ENCODE peak calls at places on chromosomes 5 and 9, in seven cellular contexts. B is HCT116, M is GM23338, I is neural progenitor cell, T is hepatocyte, F is MM.1S, O is PC-3. Z is an unnamed sample.
A peak's percentile ranks its signal among the peaks of the same experiment; 100 is the strongest.

GRCh38 chr5:103119067-103119764 is 722 bp downstream of the GIN1 start:
- DNase-seq in I (no peak), O (peak; percentile 36), T (no peak), F (peak; percentile 37), M (no peak), B (no peak), Z (peak; percentile 45)

GRCh38 chr5:17282283-17283120 is 65.1 kb downstream of the BASP1 start:
- DNase-seq in M (no peak), B (no peak), I (no peak), F (peak; percentile 82), T (no peak), O (no peak), Z (peak; percentile 5)

GRCh38 chr5:35089688-35090314 is 42.1 kb upstream of the AGXT2 start:
- DNase-seq in I (peak; percentile 73), B (peak; percentile 21), F (peak; percentile 45), T (peak; percentile 74), M (peak; percentile 88), O (peak; percentile 88), Z (peak; percentile 87)

GRCh38 chr5:54049144-54049543 is 261.2 kb downstream of the ARL15 start:
- DNase-seq in I (no peak), M (no peak), F (no peak), B (no peak), O (no peak), T (no peak), Z (peak; percentile 56)

GRCh38 chr5:58201922-58202648 is 257.8 kb downstream of the PLK2 start:
- DNase-seq in O (peak; percentile 5), T (no peak), B (no peak), F (no peak), I (no peak), M (no peak), Z (no peak)

GRCh38 chr9:131682261-131682660 is 57.6 kb downstream of the RAPGEF1 start:
- DNase-seq in F (no peak), M (no peak), O (no peak), T (no peak), I (no peak), B (no peak), Z (no peak)

GRCh38 chr5:1915316-1915715 is 32.6 kb upstream of the IRX4 start:
- DNase-seq in B (no peak), I (no peak), T (no peak), F (no peak), O (no peak), M (no peak), Z (no peak)

GRCh38 chr9:137441289-137441934 is at the start of gene ENTPD8:
- DNase-seq in T (peak; percentile 93), O (peak; percentile 60), M (peak; percentile 92), F (peak; percentile 59), B (no peak), I (peak; percentile 87), Z (peak; percentile 28)

GRCh38 chr9:124537926-124538325 is 30.7 kb upstream of the NR5A1 start:
- DNase-seq in I (no peak), M (no peak), F (no peak), T (no peak), O (no peak), B (no peak), Z (no peak)

GRCh38 chr9:130239741-130240241 is 25.8 kb upstream of the HMCN2 start:
- DNase-seq in I (no peak), O (no peak), T (no peak), B (no peak), M (no peak), F (peak; percentile 27), Z (peak; percentile 34)

GRCh38 chr5:36792560-36793180 is 83.9 kb upstream of the NIPBL start:
- DNase-seq in B (no peak), T (no peak), I (no peak), O (no peak), F (no peak), M (no peak), Z (no peak)

GRCh38 chr9:21968331-21969010 is 25.7 kb downstream of the CDKN2A start:
- DNase-seq in T (peak; percentile 26), B (no peak), F (no peak), O (no peak), I (peak; percentile 73), M (peak; percentile 59), Z (peak; percentile 42)

GRCh38 chr5:142091922-142092321 is 16.7 kb upstream of the NDFIP1 start:
- DNase-seq in F (no peak), B (no peak), T (no peak), M (no peak), O (no peak), I (no peak), Z (no peak)

GRCh38 chr5:142091012-142091411 is 17.6 kb upstream of the NDFIP1 start:
- DNase-seq in T (no peak), I (no peak), B (no peak), O (no peak), F (no peak), M (no peak), Z (no peak)

GRCh38 chr5:142082182-142082781 is 26.3 kb upstream of the NDFIP1 start:
- DNase-seq in O (no peak), B (no peak), T (no peak), I (no peak), F (no peak), M (peak; percentile 26), Z (no peak)

GRCh38 chr5:142086229-142086628 is 22.4 kb upstream of the NDFIP1 start:
- DNase-seq in I (no peak), T (no peak), M (no peak), F (no peak), B (no peak), O (no peak), Z (no peak)

DNA sequence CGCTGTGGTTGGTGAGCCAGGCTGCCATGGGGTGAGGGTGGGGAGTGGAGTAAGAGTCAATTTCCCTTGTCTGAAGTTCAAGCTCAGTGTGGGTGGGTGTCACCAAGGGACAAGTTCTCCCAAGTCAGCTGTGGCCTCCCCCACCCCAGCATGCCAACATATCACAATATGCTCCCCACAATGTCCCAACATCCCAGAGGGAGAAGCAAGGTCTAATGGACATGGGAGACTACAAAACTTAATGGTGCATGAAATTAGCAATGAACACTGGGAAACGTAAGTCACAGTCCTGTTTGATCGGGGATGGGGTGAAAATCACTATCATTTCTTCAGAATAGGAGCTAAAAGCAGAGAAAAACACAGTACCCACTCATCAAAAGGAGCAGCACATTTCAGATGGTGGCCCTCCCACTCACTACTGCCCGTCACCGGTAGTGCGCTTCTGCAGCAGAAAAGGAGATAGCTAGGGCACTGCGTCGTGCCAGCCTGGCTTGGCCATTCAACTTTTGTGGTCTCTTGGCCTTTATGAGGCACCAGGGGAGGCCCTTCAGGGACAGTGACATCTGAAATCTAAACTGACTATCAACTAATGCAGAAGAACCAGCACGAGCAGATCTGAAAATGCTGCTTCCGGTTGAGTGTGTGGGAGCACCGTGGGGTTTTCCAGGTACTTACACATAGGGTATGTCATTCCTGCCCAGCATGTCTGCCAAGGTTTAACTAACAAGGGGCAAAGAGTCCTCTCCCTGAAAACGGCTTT is 20.5 kb upstream of the NDFIP1 start:
- DNase-seq in B (no peak), O (no peak), F (no peak), I (no peak), M (no peak), T (no peak), Z (no peak)
- TF ChIP-seq EZH2phosphoT487 in B (no peak), O (no peak), F (no peak), I (no peak), M (no peak), T (no peak), Z (no peak)

GRCh38 chr5:167160388-167160787 is 1131.1 kb upstream of the WWC1 start:
- DNase-seq in F (no peak), B (no peak), I (no peak), M (no peak), T (no peak), O (no peak), Z (no peak)

GRCh38 chr5:167156446-167156845 is 1135.0 kb upstream of the WWC1 start:
- DNase-seq in F (no peak), B (no peak), M (no peak), T (no peak), I (no peak), O (no peak), Z (no peak)

GRCh38 chr5:167152561-167152960 is 1138.9 kb upstream of the WWC1 start:
- DNase-seq in F (no peak), I (no peak), B (no peak), O (no peak), M (no peak), T (no peak), Z (no peak)

GRCh38 chr5:167158588-167158987 is 1132.9 kb upstream of the WWC1 start:
- DNase-seq in I (no peak), O (no peak), T (no peak), B (no peak), M (no peak), F (no peak), Z (no peak)

DNA sequence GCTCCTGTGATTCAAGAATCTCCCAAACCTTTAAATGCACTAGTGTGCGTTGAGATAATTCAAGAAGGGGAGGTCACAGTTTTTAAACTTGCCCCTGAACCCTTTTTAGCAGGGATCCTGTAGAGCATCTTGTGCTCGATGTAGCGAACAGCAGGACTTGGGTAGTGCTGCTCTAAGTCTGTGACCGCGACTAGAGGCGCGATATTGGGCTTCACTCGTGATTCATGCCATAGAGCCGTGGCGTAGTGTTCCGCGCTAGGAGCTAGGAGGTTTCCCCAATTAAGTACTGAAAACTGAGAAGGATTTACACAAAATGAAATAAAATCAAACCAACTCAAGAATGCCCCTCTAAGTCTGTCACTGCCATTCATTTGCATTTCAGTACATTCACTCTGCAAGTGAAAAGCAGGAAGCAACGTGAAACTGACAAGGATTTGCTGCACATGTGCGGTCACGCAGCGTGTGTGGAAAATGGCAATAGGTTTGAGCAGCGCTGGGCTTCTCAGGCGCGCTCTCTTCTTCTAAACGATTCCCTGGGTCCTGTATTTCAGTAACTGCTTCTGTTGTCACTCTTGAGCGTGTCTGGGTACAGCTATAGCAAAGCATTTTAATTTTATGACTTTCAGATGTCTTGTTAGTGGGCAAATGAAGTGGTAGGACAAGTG is 1135.9 kb upstream of the WWC1 start:
- DNase-seq in T (no peak), O (no peak), I (no peak), B (no peak), F (no peak), M (peak; percentile 24), Z (no peak)
- H3K4me3 ChIP-seq in T (no peak overlapping the region), O (no peak overlapping the region), I (no peak overlapping the region), B (no peak overlapping the region), F (no peak overlapping the region), M (no peak overlapping the region), Z (no peak overlapping the region)

DNA sequence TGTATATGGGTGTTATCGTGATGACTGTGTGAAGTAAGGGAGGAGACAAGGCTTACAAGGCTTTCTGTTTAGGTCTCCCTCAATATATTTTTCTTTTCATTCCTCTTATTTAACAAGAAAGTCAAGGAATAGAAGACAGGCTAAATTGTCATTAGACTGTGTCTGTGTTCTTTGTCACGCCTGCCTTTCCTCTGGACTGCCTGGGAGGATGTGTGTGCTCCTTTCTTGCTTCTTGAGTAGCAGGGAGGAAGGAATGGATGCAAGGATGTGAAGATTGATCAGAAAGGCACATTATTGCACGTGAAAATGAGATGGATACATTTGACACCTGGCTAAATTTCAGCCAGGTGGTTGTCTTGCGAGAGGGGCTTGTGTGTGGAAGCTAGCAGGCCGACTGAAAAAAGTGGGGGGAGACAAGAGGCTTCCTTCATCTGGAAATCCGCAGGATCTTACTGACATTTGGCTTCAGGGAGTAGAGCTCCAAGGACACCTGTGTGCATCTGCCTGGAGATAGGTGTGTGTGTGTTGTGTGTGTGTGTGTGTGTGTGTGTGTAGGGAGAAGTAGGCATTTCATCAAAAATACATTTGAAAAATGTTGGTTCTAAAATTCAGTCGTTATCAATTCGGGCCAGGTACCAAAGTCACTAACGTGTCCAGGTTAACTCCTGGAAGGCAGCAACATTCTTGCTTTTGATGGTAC is 200.0 kb downstream of the MEF2C start:
- DNase-seq in M (peak; percentile 8), T (no peak), O (no peak), B (no peak), F (no peak), I (no peak), Z (no peak)
- TF ChIP-seq EZH2 in M (peak; percentile 57), T (no peak), O (no peak), B (no peak), F (no peak), I (no peak), Z (no peak)

GRCh38 chr5:65213921-65214525 is 267.7 kb downstream of the ADAMTS6 start:
- DNase-seq in I (peak; percentile 48), F (no peak), O (peak; percentile 45), B (peak; percentile 26), M (peak; percentile 80), T (peak; percentile 30), Z (peak; percentile 38)
- TF ChIP-seq EZH2phosphoT487 in I (no peak), F (no peak), O (no peak), B (no peak), M (no peak), T (no peak), Z (no peak)